ENCODE peak calls at places on chromosomes 1 and 21, in four cellular contexts. One of them, this sample, is unnamed.

GRCh38 chr1:156001021-156001681 is 19.6 kb downstream of the SSR2 start:
- DNase-seq in H54: no peak
- DNase-seq in posterior cingulate gyrus: no peak
- DNase-seq in iPS DF 6.9: no peak
- DNase-seq in this sample: no peak

GRCh38 chr21:45910548-45911221 is 70.9 kb upstream of the COL6A1 start:
- DNase-seq in H54: no peak
- DNase-seq in iPS DF 6.9: no peak
- DNase-seq in posterior cingulate gyrus: peak
- DNase-seq in this sample: no peak

GRCh38 chr1:244176201-244176600 is 125.1 kb downstream of the ZBTB18 start:
- DNase-seq in iPS DF 6.9: no peak
- DNase-seq in H54: no peak
- DNase-seq in posterior cingulate gyrus: no peak
- DNase-seq in this sample: no peak

GRCh38 chr21:46498335-46499050 is 39.8 kb downstream of the DIP2A start:
- DNase-seq in iPS DF 6.9: no peak
- DNase-seq in H54: peak
- DNase-seq in posterior cingulate gyrus: no peak
- DNase-seq in this sample: no peak

GRCh38 chr21:36609654-36610053 is 89.3 kb upstream of the SIM2 start:
- DNase-seq in iPS DF 6.9: no peak
- DNase-seq in posterior cingulate gyrus: no peak
- DNase-seq in H54: no peak
- DNase-seq in this sample: no peak

GRCh38 chr1:214377886-214378285 is 96.9 kb downstream of the SMYD2 start:
- DNase-seq in posterior cingulate gyrus: no peak
- DNase-seq in H54: no peak
- DNase-seq in iPS DF 6.9: no peak
- DNase-seq in this sample: no peak

GRCh38 chr1:54835131-54835898 is 34.2 kb upstream of the TTC22 start:
- DNase-seq in H54: no peak
- DNase-seq in iPS DF 6.9: no peak
- DNase-seq in posterior cingulate gyrus: no peak
- DNase-seq in this sample: no peak

GRCh38 chr1:205571747-205572146 is 60.1 kb downstream of the ELK4 start:
- DNase-seq in posterior cingulate gyrus: no peak
- DNase-seq in H54: no peak
- DNase-seq in iPS DF 6.9: no peak
- DNase-seq in this sample: no peak

GRCh38 chr1:91697322-91698260 is 188.4 kb downstream of the TGFBR3 start:
- DNase-seq in posterior cingulate gyrus: no peak
- DNase-seq in H54: no peak
- DNase-seq in iPS DF 6.9: no peak
- DNase-seq in this sample: no peak

GRCh38 chr1:54995835-54996234 is 2.9 kb upstream of the BSND start:
- DNase-seq in posterior cingulate gyrus: no peak
- DNase-seq in H54: no peak
- DNase-seq in iPS DF 6.9: no peak
- DNase-seq in this sample: no peak

GRCh38 chr1:37006132-37006868 is 28.0 kb downstream of the GRIK3 start:
- DNase-seq in posterior cingulate gyrus: no peak
- DNase-seq in iPS DF 6.9: no peak
- DNase-seq in H54: no peak
- DNase-seq in this sample: no peak

GRCh38 chr1:109770331-109771095 is 6.8 kb upstream of the EPS8L3 start:
- DNase-seq in posterior cingulate gyrus: peak
- DNase-seq in iPS DF 6.9: no peak
- DNase-seq in H54: no peak
- DNase-seq in this sample: peak

GRCh38 chr1:30809514-30810263 is 52.1 kb upstream of the LAPTM5 start:
- DNase-seq in posterior cingulate gyrus: no peak
- DNase-seq in H54: peak
- DNase-seq in iPS DF 6.9: no peak
- DNase-seq in this sample: no peak

GRCh38 chr1:12549460-12550349 is 68.3 kb downstream of the DHRS3 start:
- DNase-seq in H54: peak
- DNase-seq in iPS DF 6.9: no peak
- DNase-seq in posterior cingulate gyrus: no peak
- DNase-seq in this sample: peak

GRCh38 chr21:43020771-43021170 is 46.4 kb downstream of the PKNOX1 start:
- DNase-seq in posterior cingulate gyrus: no peak
- DNase-seq in H54: no peak
- DNase-seq in iPS DF 6.9: no peak
- DNase-seq in this sample: no peak

GRCh38 chr21:37667380-37667779 is 248.9 kb downstream of the KCNJ6 start:
- DNase-seq in H54: no peak
- DNase-seq in iPS DF 6.9: no peak
- DNase-seq in posterior cingulate gyrus: no peak
- DNase-seq in this sample: no peak

GRCh38 chr1:180498594-180498993 is 3.8 kb downstream of the ACBD6 start:
- DNase-seq in posterior cingulate gyrus: no peak
- DNase-seq in iPS DF 6.9: no peak
- DNase-seq in H54: no peak
- DNase-seq in this sample: no peak

GRCh38 chr1:99525313-99525712 is 120.6 kb upstream of the PALMD start:
- DNase-seq in posterior cingulate gyrus: no peak
- DNase-seq in H54: no peak
- DNase-seq in iPS DF 6.9: no peak
- DNase-seq in this sample: no peak

GRCh38 chr1:161825831-161826230 is 59.7 kb downstream of the ATF6 start:
- DNase-seq in H54: no peak
- DNase-seq in iPS DF 6.9: no peak
- DNase-seq in posterior cingulate gyrus: no peak
- DNase-seq in this sample: no peak

This sample was measured in occipital lobe.